ENCODE peak calls at places on chromosomes 4 and X, in eight cellular contexts. U is RWPE1, K is lung, N is HCT116, G is iPS DF 6.9, I is stomach, X is dorsolateral prefrontal cortex, A is GM23338. P is an unnamed sample.

GRCh38 chr4:132297346-132297745 is 851.7 kb upstream of the PCDH10 start:
- DNase-seq in A (no peak), K (no peak), U (no peak), X (no peak), N (no peak), G (no peak), I (no peak), P (no peak)

GRCh38 chrX:97556359-97556758 is 672.7 kb downstream of the RPA4 start:
- DNase-seq in A (peak), X (no peak), G (no peak), K (no peak), N (no peak), I (no peak), U (no peak), P (no peak)

GRCh38 chr4:184395451-184395917 is 78.9 kb downstream of the IRF2 start:
- DNase-seq in G (no peak), A (no peak), I (no peak), K (no peak), N (no peak), U (no peak), X (no peak), P (peak)

GRCh38 chr4:27003602-27004238 is 143.1 kb downstream of the STIM2 start:
- DNase-seq in A (no peak), G (no peak), X (no peak), K (no peak), U (no peak), I (no peak), N (no peak), P (no peak)

GRCh38 chr4:148834804-148835598 is 392.8 kb upstream of the NR3C2 start:
- DNase-seq in K (peak), U (no peak), I (no peak), G (no peak), A (peak), X (no peak), N (no peak), P (no peak)

GRCh38 chr4:845233-845835 is 19.4 kb upstream of the CPLX1 start:
- DNase-seq in G (no peak), I (no peak), N (no peak), X (no peak), U (no peak), K (no peak), A (no peak), P (no peak)

GRCh38 chr4:184383497-184384055 is 90.8 kb downstream of the IRF2 start:
- DNase-seq in N (peak), K (no peak), I (peak), X (no peak), A (no peak), U (peak), G (no peak), P (no peak)

GRCh38 chr4:157887316-157887715 is 285.5 kb downstream of the GASK1B start:
- DNase-seq in G (no peak), K (no peak), A (no peak), X (no peak), I (no peak), U (no peak), N (no peak), P (no peak)

GRCh38 chr4:8092282-8092681 is 66.3 kb downstream of the ABLIM2 start:
- DNase-seq in I (no peak), X (no peak), K (no peak), N (no peak), G (no peak), U (no peak), A (no peak), P (no peak)

GRCh38 chrX:68634649-68635227 is 12.7 kb upstream of the STARD8 start:
- DNase-seq in I (no peak), N (no peak), G (no peak), K (no peak), A (no peak), U (no peak), X (no peak), P (no peak)

GRCh38 chr4:162644346-162644745 is 480.5 kb upstream of the FSTL5 start:
- DNase-seq in G (no peak), N (no peak), I (no peak), X (no peak), A (no peak), U (no peak), K (no peak), P (no peak)

GRCh38 chr4:19936471-19936870 is 315.2 kb upstream of the SLIT2 start:
- DNase-seq in G (no peak), N (no peak), K (no peak), I (no peak), X (no peak), A (no peak), U (no peak), P (no peak)

GRCh38 chrX:35382966-35383365 is 415.2 kb upstream of the MAGEB16 start:
- DNase-seq in A (peak), N (no peak), I (no peak), X (no peak), K (no peak), G (no peak), U (no peak), P (no peak)

GRCh38 chr4:74112399-74113090 is 13.6 kb upstream of the CXCL2 start:
- DNase-seq in K (no peak), N (no peak), I (no peak), G (no peak), U (no peak), A (no peak), X (no peak), P (no peak)

GRCh38 chr4:88765729-88766128 is 68.1 kb upstream of the NAP1L5 start:
- DNase-seq in A (no peak), N (no peak), K (no peak), I (no peak), G (no peak), U (peak), X (no peak), P (no peak)

GRCh38 chrX:41889317-41890025 is 33.9 kb downstream of the CASK start:
- DNase-seq in U (peak), G (no peak), X (no peak), K (no peak), N (peak), A (no peak), I (no peak), P (no peak)

GRCh38 chrX:103329991-103330390 is at the start of gene TCEAL7:
- DNase-seq in N (no peak), X (peak), U (no peak), I (no peak), K (no peak), G (no peak), A (peak), P (peak)
- H3K27ac ChIP-seq in N (no peak), X (peak), U (no peak), I (no peak), K (no peak), G (no peak), A (peak), P (peak)

GRCh38 chr4:39655206-39655605 is 16.5 kb upstream of the SMIM14 start:
- DNase-seq in A (no peak), X (no peak), K (no peak), U (no peak), G (no peak), I (no peak), N (no peak), P (no peak)
- H3K27ac ChIP-seq in A (no peak), X (no peak), K (no peak), U (no peak), G (no peak), I (no peak), N (no peak), P (no peak)

DNA sequence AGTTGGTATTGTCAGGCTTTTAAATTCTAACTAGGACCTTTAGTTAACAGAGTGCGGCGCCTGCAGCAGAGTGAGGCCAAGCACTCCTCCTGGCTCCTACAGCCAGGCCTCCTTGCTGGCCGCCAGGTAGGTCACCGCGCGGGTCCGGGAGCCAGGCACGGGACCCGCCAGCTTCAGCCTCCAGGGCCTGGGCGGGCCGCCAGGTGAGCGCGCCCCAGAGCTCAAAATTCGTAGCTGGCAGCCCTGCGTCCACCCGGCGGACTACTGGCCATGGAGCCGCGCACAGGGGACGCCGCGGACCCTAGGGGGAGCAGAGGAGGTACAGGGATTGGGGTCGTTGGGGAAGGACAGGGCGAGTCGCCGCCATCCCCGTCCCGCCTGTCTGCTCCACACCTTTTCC is at the start of gene MAGIX:
- DNase-seq in I (peak), X (no peak), G (no peak), U (no peak), N (no peak), K (no peak), A (peak), P (no peak)
- H3K27ac ChIP-seq in I (peak), X (peak), G (no peak), U (peak), N (peak), K (peak), A (no peak), P (peak)

GRCh38 chr4:81627617-81628016 is 155.9 kb upstream of the RASGEF1B start:
- DNase-seq in U (no peak), G (no peak), A (no peak), K (no peak), I (no peak), N (no peak), X (no peak), P (no peak)

GRCh38 chr4:81626851-81627250 is 155.1 kb upstream of the RASGEF1B start:
- DNase-seq in X (no peak), G (no peak), N (no peak), K (no peak), A (no peak), I (no peak), U (no peak), P (no peak)

GRCh38 chr4:81628489-81628888 is 156.8 kb upstream of the RASGEF1B start:
- DNase-seq in A (no peak), I (no peak), U (no peak), G (no peak), N (no peak), X (no peak), K (no peak), P (no peak)

GRCh38 chr4:81623434-81623833 is 151.7 kb upstream of the RASGEF1B start:
- DNase-seq in K (no peak), X (no peak), U (no peak), N (no peak), A (no peak), G (no peak), I (no peak), P (no peak)

DNA sequence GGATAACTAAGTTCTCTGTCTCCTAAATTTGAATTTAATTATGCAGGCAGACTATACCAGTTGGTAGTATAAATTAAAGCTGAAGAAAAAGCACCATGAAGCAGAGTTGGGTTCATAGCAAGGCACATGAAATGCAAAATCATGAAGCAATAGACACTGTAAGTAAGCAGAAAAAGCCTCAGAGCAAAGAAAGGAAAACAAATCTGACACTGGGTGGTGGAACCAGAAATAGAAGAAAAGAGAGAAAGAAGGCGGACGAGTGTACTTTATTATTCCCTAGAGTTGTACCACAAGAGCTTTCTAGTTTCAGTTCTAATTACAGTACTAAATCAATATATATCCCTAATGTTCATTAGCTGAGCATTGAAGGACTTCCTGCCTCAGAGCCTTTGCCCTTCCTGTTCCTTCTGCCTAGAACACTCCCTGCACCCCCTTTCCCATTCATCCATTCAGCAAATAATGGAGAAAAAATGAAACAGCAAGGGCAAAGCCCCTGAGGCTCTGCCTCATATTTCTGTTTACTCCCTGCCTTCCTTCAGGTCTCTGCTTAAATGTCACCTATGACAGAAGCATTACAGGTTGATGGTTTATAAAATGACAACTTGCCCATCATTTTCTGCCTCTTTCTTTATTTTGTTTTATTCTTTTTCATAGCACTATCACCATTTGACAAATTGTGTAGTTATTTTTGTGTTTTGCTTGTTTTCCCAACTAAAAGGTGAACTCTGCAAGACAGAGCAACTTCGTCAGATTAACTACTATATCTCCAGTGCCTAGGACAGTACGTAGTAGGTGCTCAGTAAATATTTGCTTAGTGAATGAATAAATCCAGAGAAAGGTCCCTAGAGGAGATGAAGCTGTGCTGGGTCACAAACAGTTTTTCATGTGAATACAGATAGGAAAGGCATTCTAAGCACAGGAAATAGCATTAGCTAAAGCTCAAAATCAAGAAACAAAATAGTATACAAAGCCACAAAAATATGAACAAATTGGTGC is 154.0 kb upstream of the RASGEF1B start:
- DNase-seq in N (no peak), U (no peak), A (no peak), G (no peak), X (no peak), K (no peak), I (no peak), P (no peak)
- H3K27ac ChIP-seq in N (no peak), U (no peak), A (no peak), G (no peak), X (no peak), K (no peak), I (no peak), P (no peak)

GRCh38 chr4:38924266-38924827 is 56.7 kb downstream of the FAM114A1 start:
- DNase-seq in U (no peak), G (no peak), K (no peak), N (no peak), I (no peak), X (no peak), A (no peak), P (no peak)
- H3K27ac ChIP-seq in U (no peak), G (no peak), K (no peak), N (no peak), I (no peak), X (peak), A (no peak), P (peak)

DNA sequence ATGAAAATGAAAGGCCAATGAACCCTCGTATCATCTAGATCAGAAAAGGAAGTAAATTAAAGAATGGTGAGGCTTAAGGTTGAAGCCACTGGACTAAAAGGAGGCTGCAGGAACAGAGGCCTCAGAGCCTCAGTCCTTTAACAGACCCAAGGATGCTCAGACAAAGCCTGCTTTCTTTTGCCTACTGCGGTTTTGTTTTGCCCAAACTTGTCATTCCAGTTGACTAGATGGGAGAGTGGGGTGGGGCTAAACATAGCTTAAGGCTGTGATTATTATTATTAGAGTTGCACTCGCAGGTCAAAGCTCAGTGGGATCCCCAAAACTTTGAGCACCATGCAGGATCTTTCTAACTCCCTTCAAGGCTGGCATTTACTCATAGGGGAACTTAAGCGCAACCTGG is 163.9 kb downstream of the RBM46 start:
- DNase-seq in K (no peak), U (no peak), N (no peak), A (no peak), X (no peak), I (no peak), G (no peak), P (no peak)
- H3K27ac ChIP-seq in K (no peak), U (no peak), N (no peak), A (no peak), X (no peak), I (no peak), G (no peak), P (no peak)

GRCh38 chr4:139660518-139661149 is 5.0 kb upstream of the MGST2 start:
- DNase-seq in X (no peak), K (no peak), N (no peak), I (no peak), U (no peak), A (no peak), G (no peak), P (no peak)

GRCh38 chr4:139664442-139664841 is 1.2 kb upstream of the MGST2 start:
- DNase-seq in A (no peak), U (no peak), I (no peak), X (no peak), G (no peak), K (no peak), N (no peak), P (no peak)

GRCh38 chr4:139665690-139666529 is at the start of gene MGST2:
- DNase-seq in U (peak), K (peak), N (no peak), I (peak), A (peak), G (no peak), X (peak), P (peak)

GRCh38 chr4:139665079-139665689 is 435 bp upstream of the MGST2 start:
- DNase-seq in K (no peak), U (no peak), A (no peak), X (no peak), I (no peak), N (no peak), G (no peak), P (no peak)

DNA sequence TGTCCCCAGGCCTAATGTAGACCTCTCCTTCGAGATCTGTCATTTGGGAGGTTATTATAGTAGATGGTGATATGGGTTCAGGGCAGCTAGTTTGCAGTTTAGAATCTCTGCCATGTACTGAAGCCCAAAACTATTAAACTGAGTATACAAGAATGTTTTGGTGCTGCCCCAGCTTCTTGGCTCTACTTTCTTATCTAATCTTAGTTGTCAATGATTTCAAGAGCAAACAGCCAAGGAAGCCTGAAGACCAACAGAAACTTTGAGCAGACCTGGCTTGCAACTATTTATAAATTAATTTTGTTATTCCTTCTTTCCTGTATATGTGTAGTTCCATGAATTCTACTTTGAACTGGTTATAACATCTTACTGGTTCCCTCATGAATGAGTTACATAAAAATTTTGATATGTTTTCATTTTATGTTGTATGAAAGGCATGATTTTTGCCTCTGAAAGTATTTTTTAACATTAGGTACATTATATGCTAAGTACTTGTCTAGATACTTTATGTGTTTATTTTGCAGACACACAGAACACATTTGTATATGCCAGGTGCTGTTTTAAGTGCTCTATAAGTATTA is 2.0 kb upstream of the MGST2 start:
- DNase-seq in U (no peak), I (no peak), G (no peak), N (no peak), X (no peak), K (no peak), A (no peak), P (no peak)
- H3K27ac ChIP-seq in U (no peak), I (no peak), G (no peak), N (no peak), X (no peak), K (no peak), A (no peak), P (no peak)

GRCh38 chrX:103376118-103376978 is at the start of gene BEX3:
- DNase-seq in N (no peak), I (peak), K (peak), A (peak), X (peak), G (peak), U (peak), P (peak)

GRCh38 chrX:103373581-103373980 is 2.8 kb upstream of the BEX3 start:
- DNase-seq in I (no peak), G (no peak), X (no peak), K (no peak), A (no peak), N (no peak), U (no peak), P (no peak)

GRCh38 chrX:103382893-103383292 is 6.6 kb downstream of the BEX3 start:
- DNase-seq in N (no peak), K (no peak), G (no peak), I (no peak), A (no peak), X (no peak), U (no peak), P (no peak)

GRCh38 chrX:103376979-103377324 is 614 bp downstream of the BEX3 start:
- DNase-seq in N (no peak), A (peak), U (no peak), K (no peak), G (no peak), X (no peak), I (no peak), P (peak)

GRCh38 chrX:103378990-103379389 is 2.7 kb downstream of the BEX3 start:
- DNase-seq in A (no peak), U (no peak), I (no peak), X (no peak), N (no peak), K (no peak), G (no peak), P (no peak)
- H3K27ac ChIP-seq in A (peak), U (no peak), I (no peak), X (no peak), N (no peak), K (no peak), G (no peak), P (no peak)

GRCh38 chr4:147578057-147578476 is 39.1 kb upstream of the TMEM184C start:
- DNase-seq in K (no peak), A (no peak), U (peak), I (no peak), G (no peak), N (peak), X (no peak), P (no peak)
- H3K27ac ChIP-seq in K (no peak), A (no peak), U (peak), I (no peak), G (no peak), N (no peak), X (no peak), P (no peak)

GRCh38 chr4:87101543-87102199 is 118.7 kb downstream of the KLHL8 start:
- DNase-seq in G (no peak), U (no peak), N (no peak), A (no peak), K (no peak), X (no peak), I (no peak), P (no peak)
- H3K27ac ChIP-seq in G (no peak), U (peak), N (no peak), A (no peak), K (no peak), X (no peak), I (no peak), P (no peak)